ENCODE peak calls at places on chromosomes 4 and X, in six cellular contexts. One of them, this sample, is unnamed.

GRCh38 chr4:172650758-172651495 is 517.7 kb upstream of the GALNT7 start:
- DNase-seq in neural progenitor cell: no peak
- DNase-seq in PC-3: peak; percentile 11
- DNase-seq in OCI-LY7: no peak
- DNase-seq in MM.1S: no peak
- DNase-seq in hepatocyte: peak; percentile 5
- DNase-seq in this sample: no peak

GRCh38 chr4:38145033-38145673 is 185.0 kb downstream of the PTTG2 start:
- DNase-seq in PC-3: no peak
- DNase-seq in MM.1S: no peak
- DNase-seq in hepatocyte: no peak
- DNase-seq in neural progenitor cell: no peak
- DNase-seq in OCI-LY7: no peak
- DNase-seq in this sample: no peak

GRCh38 chrX:24387724-24388123 is 27.3 kb downstream of the SUPT20HL1 start:
- DNase-seq in hepatocyte: no peak
- DNase-seq in MM.1S: no peak
- DNase-seq in neural progenitor cell: no peak
- DNase-seq in PC-3: no peak
- DNase-seq in OCI-LY7: no peak
- DNase-seq in this sample: no peak

GRCh38 chr4:52032005-52032404 is 6.1 kb downstream of the SGCB start:
- DNase-seq in hepatocyte: no peak
- DNase-seq in PC-3: no peak
- DNase-seq in neural progenitor cell: no peak
- DNase-seq in OCI-LY7: no peak
- DNase-seq in MM.1S: no peak
- DNase-seq in this sample: no peak

GRCh38 chrX:84044051-84044450 is 143.9 kb downstream of the RPS6KA6 start:
- DNase-seq in hepatocyte: no peak
- DNase-seq in OCI-LY7: no peak
- DNase-seq in MM.1S: no peak
- DNase-seq in PC-3: peak; percentile 36
- DNase-seq in neural progenitor cell: no peak
- DNase-seq in this sample: no peak

GRCh38 chr4:99536148-99536728 is 25.4 kb downstream of the C4orf17 start:
- DNase-seq in neural progenitor cell: no peak
- DNase-seq in MM.1S: no peak
- DNase-seq in hepatocyte: no peak
- DNase-seq in PC-3: no peak
- DNase-seq in OCI-LY7: no peak
- DNase-seq in this sample: no peak

GRCh38 chr4:1636490-1637211 is 47.5 kb downstream of the FAM53A start:
- DNase-seq in hepatocyte: no peak
- DNase-seq in neural progenitor cell: no peak
- DNase-seq in MM.1S: no peak
- DNase-seq in PC-3: no peak
- DNase-seq in OCI-LY7: no peak
- DNase-seq in this sample: no peak

GRCh38 chrX:13533726-13534125 is 35.7 kb upstream of the EGFL6 start:
- DNase-seq in MM.1S: no peak
- DNase-seq in neural progenitor cell: no peak
- DNase-seq in hepatocyte: no peak
- DNase-seq in OCI-LY7: no peak
- DNase-seq in PC-3: peak; percentile 48
- DNase-seq in this sample: peak; percentile 69

GRCh38 chrX:10617964-10618342 is 2.4 kb downstream of the MID1 start:
- DNase-seq in PC-3: peak; percentile 93
- DNase-seq in hepatocyte: no peak
- DNase-seq in OCI-LY7: no peak
- DNase-seq in neural progenitor cell: no peak
- DNase-seq in MM.1S: no peak
- DNase-seq in this sample: peak; percentile 63

GRCh38 chr4:7323872-7324650 is 110.7 kb downstream of the PSAPL1 start:
- DNase-seq in hepatocyte: no peak
- DNase-seq in OCI-LY7: no peak
- DNase-seq in MM.1S: no peak
- DNase-seq in neural progenitor cell: peak; percentile 63
- DNase-seq in PC-3: no peak
- DNase-seq in this sample: no peak

GRCh38 chrX:31228415-31228832 is 156.6 kb upstream of the FTHL17 start:
- DNase-seq in hepatocyte: peak; percentile 42
- DNase-seq in neural progenitor cell: no peak
- DNase-seq in MM.1S: no peak
- DNase-seq in OCI-LY7: no peak
- DNase-seq in PC-3: no peak
- DNase-seq in this sample: peak; percentile 84

GRCh38 chr4:137124278-137124932 is 407.9 kb downstream of the PCDH18 start:
- DNase-seq in PC-3: peak; percentile 68
- DNase-seq in neural progenitor cell: peak; percentile 61
- DNase-seq in OCI-LY7: peak; percentile 25
- DNase-seq in MM.1S: peak; percentile 65
- DNase-seq in hepatocyte: peak; percentile 61
- DNase-seq in this sample: peak; percentile 87

GRCh38 chrX:154748712-154749339 is 2.1 kb downstream of the GAB3 start:
- DNase-seq in PC-3: peak; percentile 88
- DNase-seq in OCI-LY7: peak; percentile 38
- DNase-seq in MM.1S: peak; percentile 62
- DNase-seq in hepatocyte: peak; percentile 52
- DNase-seq in neural progenitor cell: peak; percentile 60
- DNase-seq in this sample: peak; percentile 61

GRCh38 chrX:65697173-65697572 is 29.7 kb downstream of the MSN start:
- DNase-seq in MM.1S: no peak
- DNase-seq in PC-3: no peak
- DNase-seq in OCI-LY7: no peak
- DNase-seq in neural progenitor cell: no peak
- DNase-seq in hepatocyte: no peak
- DNase-seq in this sample: peak; percentile 80

GRCh38 chrX:40434947-40435346 is 145.8 kb upstream of the ATP6AP2 start:
- DNase-seq in neural progenitor cell: peak; percentile 48
- DNase-seq in MM.1S: no peak
- DNase-seq in PC-3: no peak
- DNase-seq in hepatocyte: peak; percentile 66
- DNase-seq in OCI-LY7: no peak
- DNase-seq in this sample: peak; percentile 20

GRCh38 chr4:175386776-175387507 is 425.1 kb downstream of the GPM6A start:
- DNase-seq in neural progenitor cell: peak; percentile 29
- DNase-seq in PC-3: no peak
- DNase-seq in hepatocyte: peak; percentile 11
- DNase-seq in MM.1S: no peak
- DNase-seq in OCI-LY7: peak; percentile 82
- DNase-seq in this sample: no peak

GRCh38 chrX:2710496-2710895 is 19.4 kb downstream of the CD99 start:
- DNase-seq in MM.1S: no peak
- DNase-seq in hepatocyte: peak; percentile 54
- DNase-seq in neural progenitor cell: peak; percentile 45
- DNase-seq in OCI-LY7: no peak
- DNase-seq in PC-3: peak; percentile 74
- DNase-seq in this sample: peak; percentile 67

GRCh38 chrX:118551426-118551825 is 55.8 kb downstream of the DOCK11 start:
- DNase-seq in OCI-LY7: no peak
- DNase-seq in MM.1S: no peak
- DNase-seq in neural progenitor cell: no peak
- DNase-seq in hepatocyte: no peak
- DNase-seq in PC-3: no peak
- DNase-seq in this sample: no peak

GRCh38 chr4:41994461-41994860 is 4.1 kb downstream of the SLC30A9 start:
- DNase-seq in hepatocyte: no peak
- DNase-seq in OCI-LY7: no peak
- DNase-seq in neural progenitor cell: no peak
- DNase-seq in MM.1S: no peak
- DNase-seq in PC-3: no peak
- DNase-seq in this sample: peak; percentile 4

GRCh38 chr4:140943887-140944515 is 187.8 kb upstream of the TBC1D9 start:
- DNase-seq in MM.1S: no peak
- DNase-seq in neural progenitor cell: no peak
- DNase-seq in OCI-LY7: no peak
- DNase-seq in hepatocyte: no peak
- DNase-seq in PC-3: no peak
- DNase-seq in this sample: peak; percentile 67

GRCh38 chrX:29858714-29859113 is 356.6 kb upstream of the MAGEB2 start:
- DNase-seq in MM.1S: no peak
- DNase-seq in PC-3: peak; percentile 8
- DNase-seq in OCI-LY7: no peak
- DNase-seq in hepatocyte: no peak
- DNase-seq in neural progenitor cell: no peak
- DNase-seq in this sample: peak; percentile 54

GRCh38 chrX:130321550-130321949 is 18.2 kb upstream of the SLC25A14 start:
- DNase-seq in OCI-LY7: no peak
- DNase-seq in MM.1S: peak; percentile 81
- DNase-seq in hepatocyte: no peak
- DNase-seq in PC-3: no peak
- DNase-seq in neural progenitor cell: no peak
- DNase-seq in this sample: no peak

GRCh38 chr4:70734168-70734954 is 12.6 kb downstream of the RUFY3 start:
- DNase-seq in MM.1S: peak; percentile 91
- DNase-seq in hepatocyte: no peak
- DNase-seq in OCI-LY7: peak; percentile 87
- DNase-seq in PC-3: peak; percentile 52
- DNase-seq in neural progenitor cell: peak; percentile 16
- DNase-seq in this sample: peak; percentile 73
- TF ChIP-seq EZH2phosphoT487 in MM.1S: no peak
- TF ChIP-seq EZH2phosphoT487 in hepatocyte: no peak
- TF ChIP-seq EZH2phosphoT487 in OCI-LY7: no peak
- TF ChIP-seq EZH2phosphoT487 in PC-3: no peak
- TF ChIP-seq EZH2phosphoT487 in neural progenitor cell: no peak
- TF ChIP-seq EZH2phosphoT487 in this sample: no peak

GRCh38 chrX:18389968-18390367 is 35.4 kb upstream of the CDKL5 start:
- DNase-seq in OCI-LY7: peak; percentile 1
- DNase-seq in MM.1S: no peak
- DNase-seq in hepatocyte: no peak
- DNase-seq in PC-3: peak; percentile 35
- DNase-seq in neural progenitor cell: peak; percentile 32
- DNase-seq in this sample: no peak

GRCh38 chrX:18394477-18394876 is 30.9 kb upstream of the CDKL5 start:
- DNase-seq in hepatocyte: no peak
- DNase-seq in neural progenitor cell: no peak
- DNase-seq in OCI-LY7: no peak
- DNase-seq in MM.1S: no peak
- DNase-seq in PC-3: no peak
- DNase-seq in this sample: no peak

GRCh38 chrX:18390941-18391538 is 34.4 kb upstream of the CDKL5 start:
- DNase-seq in neural progenitor cell: peak; percentile 80
- DNase-seq in hepatocyte: peak; percentile 84
- DNase-seq in OCI-LY7: peak; percentile 65
- DNase-seq in PC-3: peak; percentile 67
- DNase-seq in MM.1S: peak; percentile 53
- DNase-seq in this sample: peak; percentile 60
- TF ChIP-seq EZH2phosphoT487 in neural progenitor cell: no peak
- TF ChIP-seq EZH2phosphoT487 in hepatocyte: no peak
- TF ChIP-seq EZH2phosphoT487 in OCI-LY7: no peak
- TF ChIP-seq EZH2phosphoT487 in PC-3: no peak
- TF ChIP-seq EZH2phosphoT487 in MM.1S: no peak
- TF ChIP-seq EZH2phosphoT487 in this sample: no peak

DNA sequence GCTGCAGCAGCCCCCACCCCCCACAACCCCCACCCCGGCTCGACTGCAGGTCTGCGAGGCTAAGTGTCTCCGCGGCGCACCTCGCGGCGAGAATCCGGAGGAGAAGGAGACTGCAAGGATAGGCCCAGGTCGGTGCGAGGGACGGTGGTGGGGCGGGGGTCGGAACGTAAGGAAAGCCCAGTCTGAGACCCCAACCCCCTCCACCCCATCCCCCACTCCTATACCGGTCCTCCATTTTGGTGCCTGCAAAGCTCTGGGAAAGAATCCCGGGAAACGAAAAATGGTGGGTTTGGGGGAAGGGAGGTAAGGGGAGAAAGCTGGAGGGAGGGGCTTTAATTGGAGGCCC is 614 bp downstream of the BEX3 start:
- DNase-seq in hepatocyte: peak; percentile 46
- DNase-seq in neural progenitor cell: peak; percentile 57
- DNase-seq in PC-3: peak; percentile 29
- DNase-seq in OCI-LY7: no peak
- DNase-seq in MM.1S: no peak
- DNase-seq in this sample: peak; percentile 45
- TF ChIP-seq EZH2phosphoT487 in hepatocyte: no peak
- TF ChIP-seq EZH2phosphoT487 in neural progenitor cell: no peak
- TF ChIP-seq EZH2phosphoT487 in PC-3: no peak
- TF ChIP-seq EZH2phosphoT487 in OCI-LY7: no peak
- TF ChIP-seq EZH2phosphoT487 in MM.1S: no peak
- TF ChIP-seq EZH2phosphoT487 in this sample: no peak

GRCh38 chrX:136868283-136869055 is 12.1 kb downstream of the RBMX start:
- DNase-seq in hepatocyte: no peak
- DNase-seq in PC-3: no peak
- DNase-seq in neural progenitor cell: no peak
- DNase-seq in MM.1S: no peak
- DNase-seq in OCI-LY7: no peak
- DNase-seq in this sample: no peak
- TF ChIP-seq EZH2phosphoT487 in hepatocyte: no peak
- TF ChIP-seq EZH2phosphoT487 in PC-3: no peak
- TF ChIP-seq EZH2phosphoT487 in neural progenitor cell: no peak
- TF ChIP-seq EZH2phosphoT487 in MM.1S: no peak
- TF ChIP-seq EZH2phosphoT487 in OCI-LY7: no peak
- TF ChIP-seq EZH2phosphoT487 in this sample: no peak

GRCh38 chr4:5888222-5888701 is 4.6 kb downstream of the CRMP1 start:
- DNase-seq in MM.1S: no peak
- DNase-seq in neural progenitor cell: peak; percentile 92
- DNase-seq in PC-3: no peak
- DNase-seq in OCI-LY7: no peak
- DNase-seq in hepatocyte: peak; percentile 68
- DNase-seq in this sample: no peak

GRCh38 chr4:5892321-5893012 is 419 bp downstream of the CRMP1 start:
- DNase-seq in PC-3: no peak
- DNase-seq in MM.1S: no peak
- DNase-seq in neural progenitor cell: peak; percentile 34
- DNase-seq in OCI-LY7: no peak
- DNase-seq in hepatocyte: no peak
- DNase-seq in this sample: no peak

GRCh38 chr4:5891563-5892320 is 1.1 kb downstream of the CRMP1 start:
- DNase-seq in hepatocyte: no peak
- DNase-seq in MM.1S: no peak
- DNase-seq in PC-3: no peak
- DNase-seq in neural progenitor cell: peak; percentile 23
- DNase-seq in OCI-LY7: no peak
- DNase-seq in this sample: no peak

GRCh38 chr4:5888706-5889696 is 3.9 kb downstream of the CRMP1 start:
- DNase-seq in OCI-LY7: no peak
- DNase-seq in PC-3: no peak
- DNase-seq in hepatocyte: peak; percentile 18
- DNase-seq in neural progenitor cell: no peak
- DNase-seq in MM.1S: no peak
- DNase-seq in this sample: no peak

DNA sequence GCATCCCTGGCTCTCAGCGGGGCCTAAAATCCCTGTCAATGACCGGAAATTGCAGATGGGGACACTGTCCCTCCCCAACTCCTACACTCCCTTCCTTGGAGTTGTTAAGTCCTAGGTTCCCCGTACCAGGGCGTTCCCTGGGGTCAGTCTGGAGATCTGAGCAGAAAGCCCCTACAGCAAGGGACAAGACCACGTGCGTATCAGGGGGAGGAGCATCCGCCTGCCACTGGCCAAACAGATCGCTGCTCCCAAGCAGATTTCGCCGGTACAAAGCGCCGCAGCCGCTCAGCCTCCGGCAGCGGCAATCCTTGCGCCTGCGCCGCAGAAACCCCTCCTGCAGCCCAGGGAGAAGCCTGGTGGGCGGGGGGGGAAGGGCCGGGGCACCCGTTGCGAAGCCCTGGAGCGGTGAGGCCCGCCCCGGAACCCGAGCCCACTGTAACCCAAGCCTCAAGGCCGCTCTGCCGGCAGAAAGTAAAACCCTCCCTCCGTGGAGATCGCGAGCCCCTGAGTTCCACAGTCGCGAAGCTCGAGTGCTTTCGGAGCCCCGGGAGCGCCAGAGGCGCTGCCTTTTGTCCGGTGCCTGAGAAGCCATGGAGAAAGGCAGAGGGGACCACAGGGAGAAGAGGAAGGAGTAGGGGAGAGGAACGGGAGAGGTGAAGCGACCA is 2.7 kb downstream of the CRMP1 start:
- DNase-seq in PC-3: no peak
- DNase-seq in hepatocyte: peak; percentile 65
- DNase-seq in neural progenitor cell: peak; percentile 96
- DNase-seq in OCI-LY7: no peak
- DNase-seq in MM.1S: no peak
- DNase-seq in this sample: no peak
- TF ChIP-seq EZH2phosphoT487 in PC-3: no peak
- TF ChIP-seq EZH2phosphoT487 in hepatocyte: no peak
- TF ChIP-seq EZH2phosphoT487 in neural progenitor cell: no peak
- TF ChIP-seq EZH2phosphoT487 in OCI-LY7: no peak
- TF ChIP-seq EZH2phosphoT487 in MM.1S: no peak
- TF ChIP-seq EZH2phosphoT487 in this sample: no peak